ENCODE peak calls at places on chromosomes 6 and 20, in eight cellular contexts. One of them, this sample, is unnamed.

GRCh38 chr6:32852844-32853540 is 512 bp downstream of the TAP1 start:
- DNase-seq in stomach: peak
- DNase-seq in adrenal gland: peak
- DNase-seq in tibial nerve: peak
- DNase-seq in breast epithelium: peak
- DNase-seq in esophagus squamous epithelium: no peak
- DNase-seq in Peyer's patch: peak
- DNase-seq in transverse colon: peak
- DNase-seq in this sample: peak

GRCh38 chr20:44109951-44110361 is 77.0 kb downstream of the JPH2 start:
- DNase-seq in stomach: no peak
- DNase-seq in adrenal gland: no peak
- DNase-seq in tibial nerve: no peak
- DNase-seq in breast epithelium: no peak
- DNase-seq in esophagus squamous epithelium: no peak
- DNase-seq in Peyer's patch: no peak
- DNase-seq in transverse colon: no peak
- DNase-seq in this sample: no peak

GRCh38 chr6:109304284-109305015 is 77.8 kb downstream of the CD164 start:
- DNase-seq in stomach: no peak
- DNase-seq in adrenal gland: no peak
- DNase-seq in tibial nerve: no peak
- DNase-seq in breast epithelium: no peak
- DNase-seq in esophagus squamous epithelium: no peak
- DNase-seq in Peyer's patch: no peak
- DNase-seq in transverse colon: no peak
- DNase-seq in this sample: peak

GRCh38 chr6:170172406-170172805 is 118.5 kb downstream of the DLL1 start:
- DNase-seq in stomach: no peak
- DNase-seq in adrenal gland: no peak
- DNase-seq in tibial nerve: no peak
- DNase-seq in breast epithelium: no peak
- DNase-seq in esophagus squamous epithelium: no peak
- DNase-seq in Peyer's patch: no peak
- DNase-seq in transverse colon: no peak
- DNase-seq in this sample: no peak

GRCh38 chr20:62627901-62628612 is 14.2 kb upstream of the SLCO4A1 start:
- DNase-seq in stomach: no peak
- DNase-seq in adrenal gland: no peak
- DNase-seq in tibial nerve: no peak
- DNase-seq in breast epithelium: no peak
- DNase-seq in esophagus squamous epithelium: no peak
- DNase-seq in Peyer's patch: peak
- DNase-seq in transverse colon: no peak
- DNase-seq in this sample: no peak

GRCh38 chr6:99885051-99885450 is 109.0 kb downstream of the MCHR2 start:
- DNase-seq in stomach: no peak
- DNase-seq in adrenal gland: no peak
- DNase-seq in tibial nerve: no peak
- DNase-seq in breast epithelium: no peak
- DNase-seq in esophagus squamous epithelium: no peak
- DNase-seq in Peyer's patch: no peak
- DNase-seq in transverse colon: no peak
- DNase-seq in this sample: no peak

GRCh38 chr20:62844182-62844581 is 17.4 kb downstream of the TCFL5 start:
- DNase-seq in stomach: no peak
- DNase-seq in adrenal gland: no peak
- DNase-seq in tibial nerve: no peak
- DNase-seq in breast epithelium: no peak
- DNase-seq in esophagus squamous epithelium: no peak
- DNase-seq in Peyer's patch: peak
- DNase-seq in transverse colon: no peak
- DNase-seq in this sample: no peak

GRCh38 chr6:30964075-30964474 is 19.4 kb upstream of the MUC21 start:
- DNase-seq in stomach: no peak
- DNase-seq in adrenal gland: no peak
- DNase-seq in tibial nerve: no peak
- DNase-seq in breast epithelium: no peak
- DNase-seq in esophagus squamous epithelium: no peak
- DNase-seq in Peyer's patch: no peak
- DNase-seq in transverse colon: no peak
- DNase-seq in this sample: no peak

GRCh38 chr6:154292855-154293519 is 63.6 kb downstream of the IPCEF1 start:
- DNase-seq in stomach: no peak
- DNase-seq in adrenal gland: no peak
- DNase-seq in tibial nerve: no peak
- DNase-seq in breast epithelium: no peak
- DNase-seq in esophagus squamous epithelium: no peak
- DNase-seq in Peyer's patch: no peak
- DNase-seq in transverse colon: no peak
- DNase-seq in this sample: no peak

GRCh38 chr6:14881399-14881798 is 364.5 kb upstream of the JARID2 start:
- DNase-seq in stomach: no peak
- DNase-seq in adrenal gland: no peak
- DNase-seq in tibial nerve: no peak
- DNase-seq in breast epithelium: no peak
- DNase-seq in esophagus squamous epithelium: no peak
- DNase-seq in Peyer's patch: no peak
- DNase-seq in transverse colon: no peak
- DNase-seq in this sample: no peak

GRCh38 chr6:37209461-37210205 is 39.7 kb downstream of the PIM1 start:
- DNase-seq in stomach: no peak
- DNase-seq in adrenal gland: no peak
- DNase-seq in tibial nerve: no peak
- DNase-seq in breast epithelium: no peak
- DNase-seq in esophagus squamous epithelium: no peak
- DNase-seq in Peyer's patch: peak
- DNase-seq in transverse colon: no peak
- DNase-seq in this sample: no peak

GRCh38 chr20:32574296-32575226 is 10.6 kb downstream of the NOL4L start:
- DNase-seq in stomach: no peak
- DNase-seq in adrenal gland: no peak
- DNase-seq in tibial nerve: no peak
- DNase-seq in breast epithelium: no peak
- DNase-seq in esophagus squamous epithelium: no peak
- DNase-seq in Peyer's patch: no peak
- DNase-seq in transverse colon: no peak
- DNase-seq in this sample: peak

GRCh38 chr20:44703183-44703925 is 11.8 kb upstream of the CCN5 start:
- DNase-seq in stomach: no peak
- DNase-seq in adrenal gland: no peak
- DNase-seq in tibial nerve: no peak
- DNase-seq in breast epithelium: no peak
- DNase-seq in esophagus squamous epithelium: no peak
- DNase-seq in Peyer's patch: no peak
- DNase-seq in transverse colon: no peak
- DNase-seq in this sample: no peak

GRCh38 chr20:1381753-1382591 is 10.9 kb downstream of the FKBP1A start:
- DNase-seq in stomach: no peak
- DNase-seq in adrenal gland: no peak
- DNase-seq in tibial nerve: no peak
- DNase-seq in breast epithelium: no peak
- DNase-seq in esophagus squamous epithelium: no peak
- DNase-seq in Peyer's patch: no peak
- DNase-seq in transverse colon: no peak
- DNase-seq in this sample: peak

GRCh38 chr6:25012657-25013056 is 76.9 kb upstream of the RIPOR2 start:
- DNase-seq in stomach: no peak
- DNase-seq in adrenal gland: no peak
- DNase-seq in tibial nerve: no peak
- DNase-seq in breast epithelium: no peak
- DNase-seq in esophagus squamous epithelium: no peak
- DNase-seq in Peyer's patch: no peak
- DNase-seq in transverse colon: no peak
- DNase-seq in this sample: no peak

GRCh38 chr6:10567256-10568041 is 46.3 kb downstream of the GCNT2 start:
- DNase-seq in stomach: no peak
- DNase-seq in adrenal gland: no peak
- DNase-seq in tibial nerve: no peak
- DNase-seq in breast epithelium: no peak
- DNase-seq in esophagus squamous epithelium: no peak
- DNase-seq in Peyer's patch: no peak
- DNase-seq in transverse colon: no peak
- DNase-seq in this sample: no peak

GRCh38 chr6:10847684-10848083 is 9.3 kb upstream of the MAK start:
- DNase-seq in stomach: no peak
- DNase-seq in adrenal gland: no peak
- DNase-seq in tibial nerve: no peak
- DNase-seq in breast epithelium: no peak
- DNase-seq in esophagus squamous epithelium: no peak
- DNase-seq in Peyer's patch: no peak
- DNase-seq in transverse colon: no peak
- DNase-seq in this sample: no peak

GRCh38 chr6:26473758-26474438 is 16.1 kb downstream of the BTN2A1 start:
- DNase-seq in stomach: peak
- DNase-seq in adrenal gland: peak
- DNase-seq in tibial nerve: peak
- DNase-seq in breast epithelium: peak
- DNase-seq in esophagus squamous epithelium: peak
- DNase-seq in Peyer's patch: peak
- DNase-seq in transverse colon: peak
- DNase-seq in this sample: peak
- TF ChIP-seq POLR2A in stomach: no peak
- TF ChIP-seq POLR2A in adrenal gland: peak
- TF ChIP-seq POLR2A in tibial nerve: peak
- TF ChIP-seq POLR2A in breast epithelium: peak
- TF ChIP-seq POLR2A in esophagus squamous epithelium: no peak
- TF ChIP-seq POLR2A in Peyer's patch: peak
- TF ChIP-seq POLR2A in transverse colon: peak
- TF ChIP-seq POLR2A in this sample: peak

DNA sequence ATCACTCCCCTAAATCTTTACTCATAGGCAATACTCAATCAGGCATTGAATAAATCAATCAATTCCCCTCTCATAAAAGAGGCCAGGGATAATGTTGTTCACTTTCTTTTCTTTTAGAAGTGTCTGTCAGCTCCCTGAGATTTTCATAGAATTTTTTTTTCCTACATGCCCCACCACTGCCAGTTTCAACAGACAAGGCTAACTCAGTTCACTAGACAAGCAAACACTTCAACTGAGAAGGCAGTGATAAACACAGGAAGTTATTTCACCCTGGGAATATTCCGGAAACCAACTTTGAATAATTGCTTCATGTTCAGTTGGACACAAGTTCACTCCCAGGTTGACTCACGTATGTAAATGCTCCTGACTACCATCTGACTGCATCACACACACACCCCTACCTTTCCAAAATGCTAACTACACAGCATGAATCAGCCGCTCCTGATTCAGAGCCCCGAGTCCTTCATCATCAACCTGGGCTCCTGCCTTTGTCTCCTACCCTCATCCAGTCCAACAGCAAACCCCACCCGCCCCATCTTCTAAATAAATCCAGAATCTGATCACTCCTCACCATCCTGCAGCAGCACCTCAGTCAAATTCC is 143.9 kb downstream of the BCAS1 start:
- DNase-seq in stomach: peak
- DNase-seq in adrenal gland: no peak
- DNase-seq in tibial nerve: no peak
- DNase-seq in breast epithelium: no peak
- DNase-seq in esophagus squamous epithelium: no peak
- DNase-seq in Peyer's patch: peak
- DNase-seq in transverse colon: peak
- DNase-seq in this sample: no peak
- TF ChIP-seq POLR2A in stomach: no peak
- TF ChIP-seq POLR2A in adrenal gland: no peak
- TF ChIP-seq POLR2A in tibial nerve: no peak
- TF ChIP-seq POLR2A in breast epithelium: no peak
- TF ChIP-seq POLR2A in esophagus squamous epithelium: no peak
- TF ChIP-seq POLR2A in Peyer's patch: peak
- TF ChIP-seq POLR2A in transverse colon: peak
- TF ChIP-seq POLR2A in this sample: no peak

GRCh38 chr20:8132015-8132631 is at the start of gene PLCB1:
- DNase-seq in stomach: peak
- DNase-seq in adrenal gland: peak
- DNase-seq in tibial nerve: peak
- DNase-seq in breast epithelium: peak
- DNase-seq in esophagus squamous epithelium: peak
- DNase-seq in Peyer's patch: peak
- DNase-seq in transverse colon: peak
- DNase-seq in this sample: peak
- TF ChIP-seq POLR2A in stomach: no peak
- TF ChIP-seq POLR2A in adrenal gland: no peak
- TF ChIP-seq POLR2A in tibial nerve: peak
- TF ChIP-seq POLR2A in breast epithelium: no peak
- TF ChIP-seq POLR2A in esophagus squamous epithelium: no peak
- TF ChIP-seq POLR2A in Peyer's patch: no peak
- TF ChIP-seq POLR2A in transverse colon: no peak
- TF ChIP-seq POLR2A in this sample: no peak

GRCh38 chr20:36092424-36093024 is 62.0 kb upstream of the EPB41L1 start:
- DNase-seq in stomach: peak
- DNase-seq in adrenal gland: peak
- DNase-seq in tibial nerve: no peak
- DNase-seq in breast epithelium: no peak
- DNase-seq in esophagus squamous epithelium: no peak
- DNase-seq in Peyer's patch: no peak
- DNase-seq in transverse colon: peak
- DNase-seq in this sample: no peak

GRCh38 chr20:36093804-36094145 is 60.8 kb upstream of the EPB41L1 start:
- DNase-seq in stomach: no peak
- DNase-seq in adrenal gland: no peak
- DNase-seq in tibial nerve: no peak
- DNase-seq in breast epithelium: no peak
- DNase-seq in esophagus squamous epithelium: no peak
- DNase-seq in Peyer's patch: no peak
- DNase-seq in transverse colon: no peak
- DNase-seq in this sample: no peak

GRCh38 chr20:36094497-36094896 is 60.0 kb upstream of the EPB41L1 start:
- DNase-seq in stomach: no peak
- DNase-seq in adrenal gland: no peak
- DNase-seq in tibial nerve: peak
- DNase-seq in breast epithelium: no peak
- DNase-seq in esophagus squamous epithelium: no peak
- DNase-seq in Peyer's patch: no peak
- DNase-seq in transverse colon: peak
- DNase-seq in this sample: no peak

GRCh38 chr20:36091561-36092423 is 62.7 kb upstream of the EPB41L1 start:
- DNase-seq in stomach: no peak
- DNase-seq in adrenal gland: no peak
- DNase-seq in tibial nerve: no peak
- DNase-seq in breast epithelium: no peak
- DNase-seq in esophagus squamous epithelium: no peak
- DNase-seq in Peyer's patch: no peak
- DNase-seq in transverse colon: no peak
- DNase-seq in this sample: no peak

DNA sequence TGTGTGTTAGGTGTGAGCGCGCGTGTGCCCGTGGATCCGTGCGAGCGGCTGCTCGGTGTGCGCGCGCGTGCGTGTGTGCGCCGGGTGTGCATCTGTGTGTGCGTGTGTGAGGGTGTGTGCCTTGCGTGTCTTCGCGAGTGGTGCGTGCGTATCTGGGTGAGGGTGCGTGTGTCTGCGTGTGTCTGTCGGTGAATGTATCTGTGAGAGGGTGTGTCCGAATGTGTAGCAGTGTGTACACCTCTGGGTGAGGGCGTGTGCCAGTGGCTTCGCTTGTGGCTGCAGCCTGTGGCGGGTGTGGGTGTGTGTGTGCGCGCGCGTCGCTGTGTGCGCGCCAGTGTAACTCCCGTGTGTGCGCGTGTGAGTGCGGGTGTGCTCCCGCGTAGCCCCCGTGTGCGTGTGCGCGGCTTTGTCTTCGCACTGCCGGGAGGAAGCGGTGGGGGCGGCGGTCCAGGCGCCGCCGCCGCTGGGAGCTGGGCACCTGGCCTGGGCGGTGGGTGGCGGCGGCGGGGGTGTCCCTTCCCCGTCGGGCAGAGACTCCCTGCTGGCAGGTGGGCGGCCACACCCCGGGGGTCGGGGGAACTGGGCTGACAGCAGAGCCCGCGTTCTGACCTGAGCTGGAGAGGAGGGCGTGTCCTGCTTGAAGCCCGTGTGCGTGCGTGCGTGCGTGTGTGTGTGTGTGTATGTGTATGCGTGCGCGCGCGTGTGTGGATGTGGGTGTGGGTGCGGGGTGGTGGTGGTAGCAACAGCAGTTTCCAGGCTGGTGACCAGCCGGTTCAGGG is 61.3 kb upstream of the EPB41L1 start:
- DNase-seq in stomach: peak
- DNase-seq in adrenal gland: peak
- DNase-seq in tibial nerve: no peak
- DNase-seq in breast epithelium: peak
- DNase-seq in esophagus squamous epithelium: peak
- DNase-seq in Peyer's patch: peak
- DNase-seq in transverse colon: peak
- DNase-seq in this sample: peak
- TF ChIP-seq POLR2A in stomach: no peak
- TF ChIP-seq POLR2A in adrenal gland: no peak
- TF ChIP-seq POLR2A in tibial nerve: no peak
- TF ChIP-seq POLR2A in breast epithelium: no peak
- TF ChIP-seq POLR2A in esophagus squamous epithelium: no peak
- TF ChIP-seq POLR2A in Peyer's patch: peak
- TF ChIP-seq POLR2A in transverse colon: peak
- TF ChIP-seq POLR2A in this sample: no peak